ENCODE peak calls at places on chromosomes 7 and 10, in four cellular contexts. One of them, this sample, is unnamed.

GRCh38 chr7:127332884-127333283 is 59.6 kb downstream of the ZNF800 start:
- DNase-seq in activated T-cell treated with anti-CD3 and anti-CD28 coated beads, Interleukin-2, amount 50 U/mL, for 72 hours: no peak
- DNase-seq in activated naive CD4-positive, alpha-beta T cell treated with anti-CD3 and anti-CD28 coated beads, Interleukin-2, amount 10 ng/mL, durations not matched to agents 7 days and 5 days: no peak
- DNase-seq in stimulated activated naive CD4-positive, alpha-beta T cell: no peak
- DNase-seq in this sample: no peak

GRCh38 chr10:104445359-104445758 is 91.7 kb downstream of the CFAP58 start:
- DNase-seq in activated T-cell treated with anti-CD3 and anti-CD28 coated beads, Interleukin-2, amount 50 U/mL, for 72 hours: no peak
- DNase-seq in activated naive CD4-positive, alpha-beta T cell treated with anti-CD3 and anti-CD28 coated beads, Interleukin-2, amount 10 ng/mL, durations not matched to agents 7 days and 5 days: no peak
- DNase-seq in stimulated activated naive CD4-positive, alpha-beta T cell: no peak
- DNase-seq in this sample: no peak

GRCh38 chr10:118804262-118804773 is 49.5 kb upstream of the CACUL1 start:
- DNase-seq in activated T-cell treated with anti-CD3 and anti-CD28 coated beads, Interleukin-2, amount 50 U/mL, for 72 hours: no peak
- DNase-seq in activated naive CD4-positive, alpha-beta T cell treated with anti-CD3 and anti-CD28 coated beads, Interleukin-2, amount 10 ng/mL, durations not matched to agents 7 days and 5 days: no peak
- DNase-seq in stimulated activated naive CD4-positive, alpha-beta T cell: no peak
- DNase-seq in this sample: no peak

GRCh38 chr7:26419198-26419597 is 127.5 kb downstream of the SNX10 start:
- DNase-seq in activated T-cell treated with anti-CD3 and anti-CD28 coated beads, Interleukin-2, amount 50 U/mL, for 72 hours: no peak
- DNase-seq in activated naive CD4-positive, alpha-beta T cell treated with anti-CD3 and anti-CD28 coated beads, Interleukin-2, amount 10 ng/mL, durations not matched to agents 7 days and 5 days: no peak
- DNase-seq in stimulated activated naive CD4-positive, alpha-beta T cell: no peak
- DNase-seq in this sample: no peak

GRCh38 chr7:159025161-159025779 is 119.4 kb downstream of the VIPR2 start:
- DNase-seq in activated T-cell treated with anti-CD3 and anti-CD28 coated beads, Interleukin-2, amount 50 U/mL, for 72 hours: no peak
- DNase-seq in activated naive CD4-positive, alpha-beta T cell treated with anti-CD3 and anti-CD28 coated beads, Interleukin-2, amount 10 ng/mL, durations not matched to agents 7 days and 5 days: peak; percentile 15
- DNase-seq in stimulated activated naive CD4-positive, alpha-beta T cell: no peak
- DNase-seq in this sample: no peak

GRCh38 chr10:133173860-133174523 is 14.0 kb downstream of the KNDC1 start:
- DNase-seq in activated T-cell treated with anti-CD3 and anti-CD28 coated beads, Interleukin-2, amount 50 U/mL, for 72 hours: no peak
- DNase-seq in activated naive CD4-positive, alpha-beta T cell treated with anti-CD3 and anti-CD28 coated beads, Interleukin-2, amount 10 ng/mL, durations not matched to agents 7 days and 5 days: no peak
- DNase-seq in stimulated activated naive CD4-positive, alpha-beta T cell: no peak
- DNase-seq in this sample: no peak

GRCh38 chr7:27905951-27906350 is 166.0 kb downstream of the TAX1BP1 start:
- DNase-seq in activated T-cell treated with anti-CD3 and anti-CD28 coated beads, Interleukin-2, amount 50 U/mL, for 72 hours: no peak
- DNase-seq in activated naive CD4-positive, alpha-beta T cell treated with anti-CD3 and anti-CD28 coated beads, Interleukin-2, amount 10 ng/mL, durations not matched to agents 7 days and 5 days: no peak
- DNase-seq in stimulated activated naive CD4-positive, alpha-beta T cell: no peak
- DNase-seq in this sample: no peak

GRCh38 chr7:44333971-44334733 is 8.8 kb upstream of the CAMK2B start:
- DNase-seq in activated T-cell treated with anti-CD3 and anti-CD28 coated beads, Interleukin-2, amount 50 U/mL, for 72 hours: no peak
- DNase-seq in activated naive CD4-positive, alpha-beta T cell treated with anti-CD3 and anti-CD28 coated beads, Interleukin-2, amount 10 ng/mL, durations not matched to agents 7 days and 5 days: no peak
- DNase-seq in stimulated activated naive CD4-positive, alpha-beta T cell: no peak
- DNase-seq in this sample: no peak

GRCh38 chr7:150919160-150919559 is 59.0 kb downstream of the KCNH2 start:
- DNase-seq in activated T-cell treated with anti-CD3 and anti-CD28 coated beads, Interleukin-2, amount 50 U/mL, for 72 hours: no peak
- DNase-seq in activated naive CD4-positive, alpha-beta T cell treated with anti-CD3 and anti-CD28 coated beads, Interleukin-2, amount 10 ng/mL, durations not matched to agents 7 days and 5 days: no peak
- DNase-seq in stimulated activated naive CD4-positive, alpha-beta T cell: no peak
- DNase-seq in this sample: no peak

GRCh38 chr7:12321248-12321647 is 82.4 kb downstream of the VWDE start:
- DNase-seq in activated T-cell treated with anti-CD3 and anti-CD28 coated beads, Interleukin-2, amount 50 U/mL, for 72 hours: no peak
- DNase-seq in activated naive CD4-positive, alpha-beta T cell treated with anti-CD3 and anti-CD28 coated beads, Interleukin-2, amount 10 ng/mL, durations not matched to agents 7 days and 5 days: no peak
- DNase-seq in stimulated activated naive CD4-positive, alpha-beta T cell: no peak
- DNase-seq in this sample: no peak

GRCh38 chr10:133056651-133057178 is 31.0 kb upstream of the ADGRA1 start:
- DNase-seq in activated T-cell treated with anti-CD3 and anti-CD28 coated beads, Interleukin-2, amount 50 U/mL, for 72 hours: no peak
- DNase-seq in activated naive CD4-positive, alpha-beta T cell treated with anti-CD3 and anti-CD28 coated beads, Interleukin-2, amount 10 ng/mL, durations not matched to agents 7 days and 5 days: no peak
- DNase-seq in stimulated activated naive CD4-positive, alpha-beta T cell: no peak
- DNase-seq in this sample: no peak